ENCODE peak calls at places on chromosome 19, in four cellular contexts. One of them, this sample, is unnamed.

GRCh38 chr19:8238251-8238650 is 29.1 kb downstream of the CERS4 start:
- DNase-seq in AG20443: no peak
- DNase-seq in effector CD4-positive, alpha-beta T cell: no peak
- DNase-seq in stimulated activated CD4-positive, alpha-beta T cell treated with anti-CD3 and anti-CD28 coated beads, Interleukin-1b, Interleukin-23, amount 100 ng/mL, for 1 hour: no peak
- DNase-seq in this sample: no peak

GRCh38 chr19:33821871-33822270 is 25.2 kb downstream of the KCTD15 start:
- DNase-seq in AG20443: no peak
- DNase-seq in effector CD4-positive, alpha-beta T cell: no peak
- DNase-seq in stimulated activated CD4-positive, alpha-beta T cell treated with anti-CD3 and anti-CD28 coated beads, Interleukin-1b, Interleukin-23, amount 100 ng/mL, for 1 hour: no peak
- DNase-seq in this sample: no peak

GRCh38 chr19:18319591-18320135 is 3.2 kb downstream of the LSM4 start:
- DNase-seq in effector CD4-positive, alpha-beta T cell: no peak
- DNase-seq in AG20443: no peak
- DNase-seq in stimulated activated CD4-positive, alpha-beta T cell treated with anti-CD3 and anti-CD28 coated beads, Interleukin-1b, Interleukin-23, amount 100 ng/mL, for 1 hour: no peak
- DNase-seq in this sample: no peak

GRCh38 chr19:12137541-12137940 is 2.6 kb downstream of the ZNF20 start:
- DNase-seq in stimulated activated CD4-positive, alpha-beta T cell treated with anti-CD3 and anti-CD28 coated beads, Interleukin-1b, Interleukin-23, amount 100 ng/mL, for 1 hour: no peak
- DNase-seq in effector CD4-positive, alpha-beta T cell: no peak
- DNase-seq in AG20443: no peak
- DNase-seq in this sample: no peak

GRCh38 chr19:33470040-33470330 is 51.6 kb downstream of the PEPD start:
- DNase-seq in stimulated activated CD4-positive, alpha-beta T cell treated with anti-CD3 and anti-CD28 coated beads, Interleukin-1b, Interleukin-23, amount 100 ng/mL, for 1 hour: no peak
- DNase-seq in effector CD4-positive, alpha-beta T cell: no peak
- DNase-seq in AG20443: no peak
- DNase-seq in this sample: no peak

GRCh38 chr19:57802269-57802668 is 12.4 kb downstream of the ZNF552 start:
- DNase-seq in effector CD4-positive, alpha-beta T cell: no peak
- DNase-seq in AG20443: no peak
- DNase-seq in stimulated activated CD4-positive, alpha-beta T cell treated with anti-CD3 and anti-CD28 coated beads, Interleukin-1b, Interleukin-23, amount 100 ng/mL, for 1 hour: no peak
- DNase-seq in this sample: no peak

GRCh38 chr19:51139299-51140018 is 2.6 kb upstream of the SIGLEC7 start:
- DNase-seq in stimulated activated CD4-positive, alpha-beta T cell treated with anti-CD3 and anti-CD28 coated beads, Interleukin-1b, Interleukin-23, amount 100 ng/mL, for 1 hour: no peak
- DNase-seq in AG20443: no peak
- DNase-seq in effector CD4-positive, alpha-beta T cell: no peak
- DNase-seq in this sample: no peak

GRCh38 chr19:12788682-12789097 is 2.6 kb upstream of the JUNB start:
- DNase-seq in effector CD4-positive, alpha-beta T cell: peak; percentile 56
- DNase-seq in AG20443: peak; percentile 67
- DNase-seq in stimulated activated CD4-positive, alpha-beta T cell treated with anti-CD3 and anti-CD28 coated beads, Interleukin-1b, Interleukin-23, amount 100 ng/mL, for 1 hour: peak; percentile 32
- DNase-seq in this sample: no peak

GRCh38 chr19:4582980-4583842 is 23.7 kb upstream of the SEMA6B start:
- DNase-seq in effector CD4-positive, alpha-beta T cell: no peak
- DNase-seq in AG20443: no peak
- DNase-seq in stimulated activated CD4-positive, alpha-beta T cell treated with anti-CD3 and anti-CD28 coated beads, Interleukin-1b, Interleukin-23, amount 100 ng/mL, for 1 hour: no peak
- DNase-seq in this sample: no peak

GRCh38 chr19:10548746-10549276 is 5.1 kb downstream of the ATG4D start:
- DNase-seq in stimulated activated CD4-positive, alpha-beta T cell treated with anti-CD3 and anti-CD28 coated beads, Interleukin-1b, Interleukin-23, amount 100 ng/mL, for 1 hour: no peak
- DNase-seq in effector CD4-positive, alpha-beta T cell: no peak
- DNase-seq in AG20443: no peak
- DNase-seq in this sample: no peak

GRCh38 chr19:29579308-29579910 is 26.7 kb upstream of the POP4 start:
- DNase-seq in AG20443: no peak
- DNase-seq in stimulated activated CD4-positive, alpha-beta T cell treated with anti-CD3 and anti-CD28 coated beads, Interleukin-1b, Interleukin-23, amount 100 ng/mL, for 1 hour: no peak
- DNase-seq in effector CD4-positive, alpha-beta T cell: no peak
- DNase-seq in this sample: no peak

GRCh38 chr19:18014197-18014596 is 6.2 kb downstream of the ARRDC2 start:
- DNase-seq in AG20443: no peak
- DNase-seq in stimulated activated CD4-positive, alpha-beta T cell treated with anti-CD3 and anti-CD28 coated beads, Interleukin-1b, Interleukin-23, amount 100 ng/mL, for 1 hour: no peak
- DNase-seq in effector CD4-positive, alpha-beta T cell: peak; percentile 45
- DNase-seq in this sample: no peak

GRCh38 chr19:47819841-47820244 is 1.9 kb upstream of the CRX start:
- DNase-seq in AG20443: no peak
- DNase-seq in stimulated activated CD4-positive, alpha-beta T cell treated with anti-CD3 and anti-CD28 coated beads, Interleukin-1b, Interleukin-23, amount 100 ng/mL, for 1 hour: no peak
- DNase-seq in effector CD4-positive, alpha-beta T cell: no peak
- DNase-seq in this sample: no peak

GRCh38 chr19:45668342-45668871 is 386 bp downstream of the GIPR start:
- DNase-seq in AG20443: no peak
- DNase-seq in effector CD4-positive, alpha-beta T cell: no peak
- DNase-seq in stimulated activated CD4-positive, alpha-beta T cell treated with anti-CD3 and anti-CD28 coated beads, Interleukin-1b, Interleukin-23, amount 100 ng/mL, for 1 hour: no peak
- DNase-seq in this sample: no peak

GRCh38 chr19:18119243-18120105 is 21.9 kb downstream of the MAST3 start:
- DNase-seq in stimulated activated CD4-positive, alpha-beta T cell treated with anti-CD3 and anti-CD28 coated beads, Interleukin-1b, Interleukin-23, amount 100 ng/mL, for 1 hour: no peak
- DNase-seq in AG20443: no peak
- DNase-seq in effector CD4-positive, alpha-beta T cell: peak; percentile 47
- DNase-seq in this sample: no peak

GRCh38 chr19:13417054-13417453 is 89.2 kb downstream of the CACNA1A start:
- DNase-seq in effector CD4-positive, alpha-beta T cell: no peak
- DNase-seq in stimulated activated CD4-positive, alpha-beta T cell treated with anti-CD3 and anti-CD28 coated beads, Interleukin-1b, Interleukin-23, amount 100 ng/mL, for 1 hour: no peak
- DNase-seq in AG20443: no peak
- DNase-seq in this sample: no peak

GRCh38 chr19:15200575-15201364 is at the start of gene NOTCH3:
- DNase-seq in stimulated activated CD4-positive, alpha-beta T cell treated with anti-CD3 and anti-CD28 coated beads, Interleukin-1b, Interleukin-23, amount 100 ng/mL, for 1 hour: no peak
- DNase-seq in effector CD4-positive, alpha-beta T cell: no peak
- DNase-seq in AG20443: peak; percentile 88
- DNase-seq in this sample: no peak